ENCODE peak calls at places on chromosomes 3 and 15, in eight cellular contexts. V is tibial artery; T is BE2C; R is right lobe of liver; X is lower lobe of right lung; W is Caco-2; F is CD8-positive, alpha-beta memory T cell; Q is A549. U is an unnamed sample. For H3K4me1, the result is how much of the 10 kb centered on the place peaks cover.

GRCh38 chr3:52609316-52609815 is 73.0 kb downstream of the UQCC5 start:
- DNase-seq in V (no peak), T (no peak), R (no peak), X (no peak), W (no peak), F (no peak), Q (no peak), U (no peak)

GRCh38 chr3:160401301-160402095 is 2.0 kb downstream of the SMC4 start:
- DNase-seq in V (no peak), T (peak), R (no peak), X (no peak), W (peak), F (no peak), Q (no peak), U (peak)

GRCh38 chr15:97316362-97316761 is 644.1 kb upstream of the ARRDC4 start:
- DNase-seq in V (no peak), T (no peak), R (no peak), X (no peak), W (no peak), F (no peak), Q (no peak), U (no peak)

GRCh38 chr3:46400000-46400734 is 6.7 kb downstream of the CCR5AS start:
- DNase-seq in V (no peak), T (no peak), R (no peak), X (no peak), W (no peak), F (no peak), Q (no peak), U (no peak)

GRCh38 chr15:48021336-48022086 is 99.3 kb upstream of the SLC24A5 start:
- DNase-seq in V (no peak), T (no peak), R (no peak), X (no peak), W (no peak), F (no peak), Q (no peak), U (no peak)

GRCh38 chr3:124315215-124316033 is 323.5 kb upstream of the ROPN1 start:
- DNase-seq in V (peak), T (no peak), R (no peak), X (no peak), W (no peak), F (no peak), Q (peak), U (peak)

GRCh38 chr3:126270145-126270811 is 86.9 kb downstream of the KLF15 start:
- DNase-seq in V (peak), T (no peak), R (peak), X (peak), W (no peak), F (no peak), Q (no peak), U (peak)

GRCh38 chr3:119794971-119795612 is 13.2 kb downstream of the NR1I2 start:
- DNase-seq in V (no peak), T (peak), R (peak), X (no peak), W (peak), F (no peak), Q (peak), U (no peak)

GRCh38 chr3:20038679-20039078 is 1.6 kb upstream of the KAT2B start:
- DNase-seq in V (no peak), T (no peak), R (no peak), X (no peak), W (no peak), F (no peak), Q (no peak), U (no peak)

GRCh38 chr15:70274255-70274654 is 176.5 kb upstream of the TLE3 start:
- DNase-seq in V (peak), T (no peak), R (no peak), X (no peak), W (no peak), F (no peak), Q (no peak), U (no peak)

GRCh38 chr3:55198554-55198953 is 270.7 kb upstream of the LRTM1 start:
- DNase-seq in V (no peak), T (no peak), R (no peak), X (no peak), W (no peak), F (no peak), Q (no peak), U (peak)

GRCh38 chr3:68699541-68699940 is 232.8 kb downstream of the TAFA4 start:
- DNase-seq in V (no peak), T (no peak), R (no peak), X (no peak), W (no peak), F (no peak), Q (no peak), U (no peak)

GRCh38 chr3:191353022-191353777 is 22.9 kb upstream of the UTS2B start:
- DNase-seq in V (no peak), T (no peak), R (no peak), X (no peak), W (no peak), F (no peak), Q (no peak), U (no peak)

GRCh38 chr15:35851491-35851890 is 305.5 kb upstream of the DPH6 start:
- DNase-seq in V (no peak), T (no peak), R (no peak), X (no peak), W (no peak), F (no peak), Q (no peak), U (no peak)

GRCh38 chr3:192772495-192772894 is 45.2 kb upstream of the FGF12 start:
- DNase-seq in V (no peak), T (no peak), R (peak), X (no peak), W (peak), F (no peak), Q (no peak), U (peak)

GRCh38 chr3:27939940-27940339 is 217.8 kb upstream of the EOMES start:
- DNase-seq in V (no peak), T (no peak), R (no peak), X (no peak), W (no peak), F (no peak), Q (no peak), U (peak)

GRCh38 chr3:83321457-83321856 is 1560.0 kb upstream of the GBE1 start:
- DNase-seq in V (no peak), T (no peak), R (no peak), X (no peak), W (no peak), F (no peak), Q (no peak), U (no peak)

GRCh38 chr15:57165992-57166391 is 210.3 kb upstream of the CGNL1 start:
- DNase-seq in V (no peak), T (no peak), R (no peak), X (no peak), W (no peak), F (no peak), Q (no peak), U (no peak)

GRCh38 chr3:190697901-190698300 is 164.6 kb downstream of the GMNC start:
- DNase-seq in V (no peak), T (no peak), R (no peak), X (no peak), W (no peak), F (no peak), Q (no peak), U (peak)

GRCh38 chr3:30319713-30320112 is 286.7 kb upstream of the TGFBR2 start:
- DNase-seq in V (no peak), T (peak), R (no peak), X (no peak), W (peak), F (peak), Q (peak), U (peak)

GRCh38 chr3:14440531-14441239 is 38.3 kb downstream of the SLC6A6 start:
- DNase-seq in V (no peak), T (peak), R (no peak), X (no peak), W (no peak), F (no peak), Q (no peak), U (peak)

GRCh38 chr15:99453646-99454045 is 112.1 kb upstream of the MEF2A start:
- DNase-seq in V (peak), T (no peak), R (peak), X (no peak), W (no peak), F (no peak), Q (no peak), U (no peak)

GRCh38 chr3:38136272-38136806 is 588 bp downstream of the ACAA1 start:
- DNase-seq in V (no peak), T (no peak), R (no peak), X (peak), W (no peak), F (no peak), Q (no peak), U (peak)
- H3K4me1 ChIP-seq in V (under half), T (under half), R (half or more), X (half or more), W (half or more), F (under half), Q (under half), U (under half)

DNA sequence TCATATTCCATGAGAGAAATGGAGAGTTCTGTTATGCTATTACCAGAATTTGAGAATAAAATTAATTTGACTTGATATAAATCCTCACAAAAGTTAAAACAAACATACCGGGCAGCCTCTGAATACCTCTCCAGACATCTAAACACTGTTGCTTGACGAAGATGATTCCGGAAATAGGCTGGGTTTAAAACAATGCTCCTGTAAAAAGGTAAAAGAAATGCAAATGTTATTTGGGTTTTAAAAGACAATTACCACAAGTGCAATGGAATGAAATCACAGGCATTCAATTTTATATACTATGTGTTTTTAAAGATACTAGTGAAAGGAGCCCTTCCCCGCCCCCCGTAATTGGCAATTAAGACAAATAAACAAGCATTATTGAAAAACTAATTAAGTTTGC is 121.7 kb downstream of the SPATA16 start:
- DNase-seq in V (no peak), T (no peak), R (no peak), X (no peak), W (no peak), F (no peak), Q (no peak), U (no peak)
- H3K4me3 ChIP-seq in V (no peak), T (no peak), R (no peak), X (no peak), W (no peak), F (no peak), Q (no peak), U (no peak)

GRCh38 chr3:40704224-40704623 is 179.5 kb downstream of the ZNF621 start:
- DNase-seq in V (no peak), T (no peak), R (no peak), X (no peak), W (no peak), F (no peak), Q (no peak), U (no peak)
- H3K4me1 ChIP-seq in V (under half), T (under half), R (under half), X (under half), W (under half), F (under half), Q (under half), U (under half)

GRCh38 chr3:32821686-32822296 is 4.0 kb downstream of the TRIM71 start:
- DNase-seq in V (no peak), T (no peak), R (no peak), X (peak), W (peak), F (no peak), Q (no peak), U (no peak)
- H3K4me3 ChIP-seq in V (no peak), T (no peak), R (no peak), X (peak), W (peak), F (no peak), Q (no peak), U (peak)

DNA sequence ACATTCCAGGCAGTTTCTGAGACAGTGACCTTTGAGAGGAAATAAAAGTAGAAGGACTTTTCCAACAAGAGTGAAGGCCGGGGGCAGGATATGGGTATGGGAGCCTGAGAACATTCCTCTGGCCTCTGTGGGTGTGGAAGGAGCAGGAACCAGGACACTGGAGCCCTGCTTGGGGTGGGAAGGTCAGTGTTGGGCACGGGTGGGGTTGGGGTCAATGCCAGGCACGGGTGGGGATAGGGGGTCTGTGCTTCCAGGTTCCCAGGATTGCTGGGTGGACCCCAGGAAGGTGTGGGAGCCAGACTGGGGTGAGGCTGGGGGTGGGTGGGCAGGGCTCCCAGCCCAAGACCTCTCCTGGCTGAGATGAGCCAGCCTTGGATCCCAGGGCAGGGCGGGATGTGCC is 163.5 kb downstream of the NSMCE3 start:
- DNase-seq in V (no peak), T (no peak), R (no peak), X (no peak), W (no peak), F (peak), Q (no peak), U (no peak)
- H3K4me1 ChIP-seq in V (under half), T (under half), R (under half), X (under half), W (under half), F (under half), Q (under half), U (under half)

DNA sequence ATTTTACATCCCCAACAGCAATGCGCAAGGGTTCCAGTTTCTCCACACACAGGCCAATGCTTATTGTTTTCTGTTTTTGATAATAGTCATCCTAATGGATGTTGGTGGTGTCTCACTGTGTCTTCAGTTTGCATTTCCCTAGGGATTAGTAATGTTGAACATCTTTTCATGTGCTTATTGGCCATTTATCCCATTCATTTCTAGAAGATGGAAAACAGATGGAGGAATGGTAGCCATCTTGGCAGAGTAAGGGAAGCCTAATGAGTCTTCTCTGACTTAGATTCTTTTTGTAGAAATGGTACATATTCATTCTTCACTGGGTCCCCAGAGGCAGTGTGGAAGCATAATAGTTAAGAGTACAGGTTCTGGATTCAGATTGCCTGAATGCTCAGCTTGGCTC is 46.8 kb upstream of the SRGAP3 start:
- DNase-seq in V (no peak), T (no peak), R (no peak), X (no peak), W (no peak), F (no peak), Q (no peak), U (no peak)
- H3K4me3 ChIP-seq in V (no peak), T (no peak), R (no peak), X (no peak), W (no peak), F (no peak), Q (no peak), U (no peak)

GRCh38 chr15:44668925-44669324 is 5.5 kb upstream of the SPG11 start:
- DNase-seq in V (no peak), T (no peak), R (no peak), X (no peak), W (no peak), F (no peak), Q (no peak), U (no peak)
- H3K4me1 ChIP-seq in V (under half), T (under half), R (under half), X (under half), W (under half), F (half or more), Q (under half), U (under half)

GRCh38 chr15:31024979-31025378 is 33.6 kb upstream of the MTMR10 start:
- DNase-seq in V (no peak), T (no peak), R (no peak), X (no peak), W (peak), F (no peak), Q (no peak), U (peak)

GRCh38 chr15:31023841-31024240 is 32.4 kb upstream of the MTMR10 start:
- DNase-seq in V (no peak), T (no peak), R (no peak), X (no peak), W (no peak), F (no peak), Q (no peak), U (no peak)

GRCh38 chr15:31025996-31026395 is 34.6 kb upstream of the MTMR10 start:
- DNase-seq in V (no peak), T (no peak), R (no peak), X (no peak), W (no peak), F (no peak), Q (no peak), U (no peak)

GRCh38 chr15:31021067-31021665 is 29.7 kb upstream of the MTMR10 start:
- DNase-seq in V (no peak), T (no peak), R (no peak), X (no peak), W (no peak), F (no peak), Q (no peak), U (no peak)

DNA sequence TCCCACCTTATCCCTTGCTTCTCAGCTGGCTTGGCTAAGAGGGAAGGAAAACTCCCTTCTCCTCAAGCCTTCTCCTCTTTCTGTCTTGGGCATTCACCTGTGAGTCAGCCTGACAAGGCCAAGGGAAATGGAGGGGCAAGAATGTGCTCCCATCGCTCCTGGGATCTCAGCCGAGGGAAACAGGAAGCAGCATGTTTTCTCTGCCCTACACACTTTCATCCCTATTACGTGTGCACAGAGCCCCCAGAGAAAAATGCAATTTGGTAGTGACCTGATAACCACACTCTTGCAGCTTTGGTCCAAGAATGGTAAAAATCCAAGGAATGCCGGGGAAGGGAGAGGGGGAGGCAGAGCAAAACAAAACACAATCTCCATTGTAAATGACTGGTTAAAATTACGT is 32.9 kb upstream of the MTMR10 start:
- DNase-seq in V (no peak), T (no peak), R (no peak), X (no peak), W (peak), F (no peak), Q (peak), U (peak)
- H3K4me3 ChIP-seq in V (no peak), T (no peak), R (no peak), X (no peak), W (peak), F (no peak), Q (no peak), U (no peak)